ENCODE peak calls at places on chromosomes 4 and X, in four cellular contexts. W is K562, Q is endothelial cell of umbilical vein, Z is GM12878. D is an unnamed sample.

GRCh38 chr4:21887481-21887880 is 61.1 kb downstream of the KCNIP4 start:
- DNase-seq in W (no peak), Q (no peak), Z (no peak), D (no peak)

GRCh38 chrX:4240541-4241194 is 527.2 kb upstream of the PRKX start:
- DNase-seq in W (no peak), Q (no peak), Z (no peak), D (no peak)

GRCh38 chrX:105695451-105695850 is 126.9 kb upstream of the NRK start:
- DNase-seq in W (no peak), Q (no peak), Z (no peak), D (peak; percentile 20)

GRCh38 chr4:179664628-179665027 is 2222.4 kb upstream of the AGA start:
- DNase-seq in W (no peak), Q (no peak), Z (no peak), D (no peak)

GRCh38 chr4:185396724-185397402 is at the start of gene ANKRD37:
- DNase-seq in W (peak; percentile 42), Q (peak; percentile 69), Z (no peak), D (peak; percentile 19)

GRCh38 chrX:141176586-141177451 is at the start of gene LDOC1:
- DNase-seq in W (peak; percentile 60), Q (peak; percentile 82), Z (no peak), D (peak; percentile 71)

GRCh38 chrX:41275661-41276609 is 58.0 kb upstream of the DDX3X start:
- DNase-seq in W (peak; percentile 52), Q (peak; percentile 48), Z (no peak), D (peak; percentile 57)

GRCh38 chrX:65528705-65529340 is 5.8 kb downstream of the LAS1L start:
- DNase-seq in W (peak; percentile 71), Q (peak; percentile 19), Z (no peak), D (peak; percentile 10)

GRCh38 chrX:13078739-13079444 is 34.5 kb upstream of the FAM9C start:
- DNase-seq in W (no peak), Q (peak; percentile 68), Z (no peak), D (peak; percentile 81)

GRCh38 chr4:110510955-110511544 is 35.1 kb downstream of the ENPEP start:
- DNase-seq in W (peak; percentile 54), Q (peak; percentile 57), Z (no peak), D (peak; percentile 67)

GRCh38 chr4:163350672-163351071 is 7.0 kb downstream of the NPY5R start:
- DNase-seq in W (no peak), Q (no peak), Z (no peak), D (no peak)

GRCh38 chr4:78397292-78397630 is 154.3 kb upstream of the ANXA3 start:
- DNase-seq in W (no peak), Q (no peak), Z (no peak), D (no peak)

GRCh38 chr4:76485450-76485849 is 50.4 kb downstream of the SHROOM3 start:
- DNase-seq in W (no peak), Q (no peak), Z (no peak), D (no peak)

GRCh38 chr4:1517592-1518411 is 111.6 kb upstream of the NKX1-1 start:
- DNase-seq in W (no peak), Q (no peak), Z (no peak), D (no peak)

GRCh38 chrX:30957753-30958152 is 68.7 kb upstream of the TAB3 start:
- DNase-seq in W (no peak), Q (no peak), Z (no peak), D (peak; percentile 1)

GRCh38 chr4:100063355-100063754 is 113.3 kb upstream of the H2AZ1 start:
- DNase-seq in W (no peak), Q (no peak), Z (no peak), D (peak; percentile 24)

GRCh38 chr4:81604683-81605082 is 133.0 kb upstream of the RASGEF1B start:
- DNase-seq in W (no peak), Q (no peak), Z (no peak), D (no peak)

GRCh38 chr4:17336524-17336941 is 175.4 kb downstream of the QDPR start:
- DNase-seq in W (no peak), Q (peak; percentile 97), Z (peak; percentile 93), D (peak; percentile 48)

GRCh38 chr4:6308890-6309643 is 39.4 kb downstream of the WFS1 start:
- DNase-seq in W (no peak), Q (peak; percentile 44), Z (no peak), D (no peak)

GRCh38 chr4:8198906-8199593 is at the start of gene SH3TC1:
- DNase-seq in W (peak; percentile 63), Q (peak; percentile 94), Z (peak; percentile 68), D (peak; percentile 86)

GRCh38 chr4:147355849-147356248 is 125.0 kb upstream of the EDNRA start:
- DNase-seq in W (no peak), Q (peak; percentile 39), Z (no peak), D (peak; percentile 97)
- TF ChIP-seq FOS in W (no peak), Q (peak; percentile 41), Z (no peak), D (peak; percentile 60)

DNA sequence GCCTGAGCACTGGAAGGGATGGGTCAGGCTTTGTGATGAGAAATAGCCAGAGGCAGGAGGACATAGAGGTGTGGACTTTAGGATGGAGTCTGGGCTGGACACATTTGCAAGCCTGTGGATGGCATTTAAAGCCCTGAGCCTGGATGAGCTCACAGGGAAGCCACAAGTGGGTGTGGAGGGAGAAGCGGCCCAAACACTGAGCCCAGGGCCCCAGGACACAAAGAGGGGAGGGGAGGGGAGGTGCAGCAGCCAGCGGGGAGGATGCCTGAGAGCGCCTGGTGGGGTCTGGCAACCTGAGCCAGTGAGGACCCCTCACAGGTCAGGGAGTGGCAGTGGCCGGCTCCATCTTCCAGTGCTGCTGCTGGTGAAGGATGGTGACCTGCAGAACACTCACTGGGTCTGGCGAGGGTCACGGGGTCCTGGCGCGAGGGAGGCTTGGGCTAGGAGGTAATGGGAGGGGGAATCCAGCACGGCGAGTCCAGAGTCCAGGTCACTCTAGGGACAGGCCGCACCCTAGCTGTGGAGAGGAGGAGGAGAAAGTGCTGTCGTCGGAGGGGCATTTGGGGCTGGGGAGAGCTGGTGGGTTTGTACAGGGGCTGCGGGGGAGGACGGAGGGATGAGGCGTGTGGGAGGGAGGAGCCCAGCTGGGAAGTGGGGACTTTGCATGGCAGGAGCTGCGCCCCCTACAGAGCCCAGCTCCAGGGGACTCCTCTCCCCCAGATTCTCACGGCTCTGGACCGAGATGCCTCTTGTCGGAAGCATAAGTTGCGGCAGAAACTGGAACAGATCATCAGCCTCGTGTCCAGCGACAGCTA is 7.0 kb downstream of the LAGE3 start:
- DNase-seq in W (no peak), Q (no peak), Z (no peak), D (no peak)
- TF ChIP-seq FOS in W (no peak), Q (no peak), Z (no peak), D (no peak)

DNA sequence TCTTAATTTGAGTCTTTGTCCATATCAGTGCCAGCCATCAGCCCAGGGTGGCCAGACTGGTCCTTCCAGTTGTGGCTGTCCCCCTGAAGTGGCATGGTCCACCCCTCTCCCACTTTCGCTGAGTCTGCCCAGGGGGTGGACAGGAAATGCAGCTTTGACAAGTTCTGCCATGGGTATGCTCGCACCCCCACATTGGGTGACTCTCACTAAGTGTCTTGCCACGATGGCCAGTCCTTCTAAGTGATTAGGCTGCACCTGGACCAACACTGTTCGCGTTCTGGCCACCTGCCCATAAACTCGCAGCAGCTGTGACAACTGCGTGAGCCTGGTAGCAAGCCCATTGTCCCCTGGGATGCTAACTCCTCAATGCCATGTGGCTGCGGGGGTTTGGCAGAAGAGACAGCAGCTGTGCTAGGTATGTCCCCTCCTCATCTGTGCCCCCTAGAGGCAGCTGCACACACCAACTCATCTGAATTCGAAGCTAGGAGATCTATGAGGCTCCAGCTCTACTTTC is 10.0 kb upstream of the LNX1 start:
- DNase-seq in W (no peak), Q (peak; percentile 22), Z (no peak), D (no peak)
- TF ChIP-seq FOS in W (no peak), Q (no peak), Z (no peak), D (no peak)

GRCh38 chrX:19875051-19875432 is 12.4 kb downstream of the SH3KBP1 start:
- DNase-seq in W (no peak), Q (no peak), Z (no peak), D (peak; percentile 34)
- TF ChIP-seq FOS in W (no peak), Q (no peak), Z (no peak), D (no peak)